ENCODE peak calls at places on chromosome 19, in four cellular contexts. B is K562, E is GM12878, L is HepG2. V is an unnamed sample.

GRCh38 chr19:44653977-44654784 is 10.5 kb downstream of the PVR start:
- DNase-seq in L (peak), B (peak), E (peak), V (peak)

GRCh38 chr19:7326105-7326877 is 22.4 kb upstream of the ARHGEF18 start:
- DNase-seq in L (peak), E (no peak), B (peak), V (peak)

GRCh38 chr19:4795400-4795799 is 3.9 kb downstream of the FEM1A start:
- DNase-seq in E (no peak), B (no peak), L (no peak), V (no peak)

GRCh38 chr19:41740415-41741243 is 14.7 kb upstream of the CEACAM6 start:
- DNase-seq in E (no peak), B (no peak), L (no peak), V (no peak)

GRCh38 chr19:15507068-15508034 is 974 bp upstream of the CYP4F22 start:
- DNase-seq in E (no peak), L (no peak), B (peak), V (no peak)

GRCh38 chr19:36113895-36114762 is 546 bp downstream of the POLR2I start:
- DNase-seq in B (peak), E (no peak), L (no peak), V (no peak)

GRCh38 chr19:38251564-38252051 is 4.6 kb downstream of the PPP1R14A start:
- DNase-seq in E (no peak), L (no peak), B (no peak), V (no peak)

GRCh38 chr19:1691589-1692290 is 39.3 kb upstream of the TCF3 start:
- DNase-seq in E (no peak), L (no peak), B (no peak), V (no peak)

GRCh38 chr19:31461814-31462539 is 112.7 kb upstream of the TSHZ3 start:
- DNase-seq in B (no peak), E (no peak), L (no peak), V (no peak)

GRCh38 chr19:33819875-33820781 is 23.5 kb downstream of the KCTD15 start:
- DNase-seq in L (peak), B (peak), E (no peak), V (no peak)

GRCh38 chr19:52557231-52557995 is 12.7 kb upstream of the ZNF701 start:
- DNase-seq in L (no peak), E (no peak), B (no peak), V (no peak)

GRCh38 chr19:30649934-30650614 is 277.9 kb downstream of the ZNF536 start:
- DNase-seq in L (peak), B (peak), E (peak), V (peak)

GRCh38 chr19:1261512-1261862 is 7.6 kb upstream of the CIRBP start:
- DNase-seq in L (no peak), E (no peak), B (no peak), V (no peak)

GRCh38 chr19:3494559-3494958 is 5.9 kb downstream of the DOHH start:
- DNase-seq in B (no peak), E (no peak), L (no peak), V (no peak)

GRCh38 chr19:8486661-8487136 is 15.7 kb downstream of the PRAM1 start:
- DNase-seq in L (no peak), E (no peak), B (no peak), V (no peak)

GRCh38 chr19:52095172-52096014 is at the start of gene ZNF841:
- DNase-seq in L (peak), B (peak), E (peak), V (peak)

GRCh38 chr19:46515879-46516350 is 20.2 kb upstream of the PNMA8B start:
- DNase-seq in E (no peak), L (peak), B (peak), V (peak)

GRCh38 chr19:2341247-2341705 is 12.8 kb downstream of the SPPL2B start:
- DNase-seq in B (peak), L (no peak), E (no peak), V (no peak)

GRCh38 chr19:5046339-5047039 is 77.6 kb downstream of the KDM4B start:
- DNase-seq in E (no peak), L (peak), B (no peak), V (peak)

GRCh38 chr19:31223805-31224534 is 125.3 kb downstream of the TSHZ3 start:
- DNase-seq in E (no peak), L (no peak), B (no peak), V (no peak)

GRCh38 chr19:35066691-35067563 is 25.4 kb downstream of the HPN start:
- DNase-seq in E (peak), L (peak), B (peak), V (peak)

GRCh38 chr19:46776927-46777911 is 11.2 kb downstream of the SLC1A5 start:
- DNase-seq in B (peak), E (no peak), L (no peak), V (peak)

GRCh38 chr19:28980236-28980868 is 232.6 kb downstream of the UQCRFS1 start:
- DNase-seq in L (no peak), E (no peak), B (no peak), V (no peak)

GRCh38 chr19:8396185-8396562 is 6.0 kb downstream of the RAB11B start:
- DNase-seq in L (no peak), E (no peak), B (no peak), V (no peak)

GRCh38 chr19:35135389-35135909 is 590 bp upstream of the LGI4 start:
- DNase-seq in E (no peak), B (peak), L (peak), V (peak)

GRCh38 chr19:52935434-52935833 is 12.2 kb upstream of the ZNF888 start:
- DNase-seq in E (no peak), L (no peak), B (no peak), V (no peak)

GRCh38 chr19:4366666-4367335 is 23.4 kb downstream of the MPND start:
- DNase-seq in E (no peak), B (no peak), L (no peak), V (no peak)

GRCh38 chr19:3494051-3494450 is 6.4 kb downstream of the DOHH start:
- DNase-seq in E (no peak), B (peak), L (no peak), V (peak)

GRCh38 chr19:51546650-51547396 is 15.4 kb upstream of the SIGLEC6 start:
- DNase-seq in B (peak), E (no peak), L (no peak), V (no peak)

GRCh38 chr19:42528354-42529247 is at the start of gene CEACAM1:
- DNase-seq in E (no peak), B (no peak), L (peak), V (no peak)

GRCh38 chr19:3642987-3643386 is 16.4 kb upstream of the CACTIN start:
- DNase-seq in L (no peak), E (no peak), B (peak), V (peak)

GRCh38 chr19:11538232-11539036 is at the start of gene CNN1:
- DNase-seq in B (peak), E (no peak), L (peak), V (no peak)

GRCh38 chr19:46731007-46731501 is 14.1 kb upstream of the PRKD2 start:
- DNase-seq in B (peak), E (no peak), L (no peak), V (no peak)

GRCh38 chr19:3065675-3066357 is 3.5 kb upstream of the TLE5 start:
- DNase-seq in L (peak), B (no peak), E (peak), V (no peak)

GRCh38 chr19:16628984-16629691 is 1.1 kb upstream of the MED26 start:
- DNase-seq in B (no peak), E (peak), L (no peak), V (no peak)

GRCh38 chr19:2577722-2578335 is 101.9 kb downstream of the GADD45B start:
- DNase-seq in E (no peak), B (no peak), L (no peak), V (no peak)

GRCh38 chr19:1471514-1472107 is 7.4 kb downstream of the C19orf25 start:
- DNase-seq in L (no peak), B (no peak), E (no peak), V (no peak)

GRCh38 chr19:18776288-18776594 is 14.9 kb downstream of the COMP start:
- DNase-seq in B (peak), L (no peak), E (no peak), V (no peak)
- TF ChIP-seq FOXK2 in B (no peak), L (no peak), E (no peak), V (no peak)

GRCh38 chr19:48244289-48244688 is 11.4 kb downstream of the CARD8 start:
- DNase-seq in E (no peak), B (no peak), L (no peak), V (no peak)
- TF ChIP-seq FOXK2 in E (no peak), B (no peak), L (no peak), V (no peak)

DNA sequence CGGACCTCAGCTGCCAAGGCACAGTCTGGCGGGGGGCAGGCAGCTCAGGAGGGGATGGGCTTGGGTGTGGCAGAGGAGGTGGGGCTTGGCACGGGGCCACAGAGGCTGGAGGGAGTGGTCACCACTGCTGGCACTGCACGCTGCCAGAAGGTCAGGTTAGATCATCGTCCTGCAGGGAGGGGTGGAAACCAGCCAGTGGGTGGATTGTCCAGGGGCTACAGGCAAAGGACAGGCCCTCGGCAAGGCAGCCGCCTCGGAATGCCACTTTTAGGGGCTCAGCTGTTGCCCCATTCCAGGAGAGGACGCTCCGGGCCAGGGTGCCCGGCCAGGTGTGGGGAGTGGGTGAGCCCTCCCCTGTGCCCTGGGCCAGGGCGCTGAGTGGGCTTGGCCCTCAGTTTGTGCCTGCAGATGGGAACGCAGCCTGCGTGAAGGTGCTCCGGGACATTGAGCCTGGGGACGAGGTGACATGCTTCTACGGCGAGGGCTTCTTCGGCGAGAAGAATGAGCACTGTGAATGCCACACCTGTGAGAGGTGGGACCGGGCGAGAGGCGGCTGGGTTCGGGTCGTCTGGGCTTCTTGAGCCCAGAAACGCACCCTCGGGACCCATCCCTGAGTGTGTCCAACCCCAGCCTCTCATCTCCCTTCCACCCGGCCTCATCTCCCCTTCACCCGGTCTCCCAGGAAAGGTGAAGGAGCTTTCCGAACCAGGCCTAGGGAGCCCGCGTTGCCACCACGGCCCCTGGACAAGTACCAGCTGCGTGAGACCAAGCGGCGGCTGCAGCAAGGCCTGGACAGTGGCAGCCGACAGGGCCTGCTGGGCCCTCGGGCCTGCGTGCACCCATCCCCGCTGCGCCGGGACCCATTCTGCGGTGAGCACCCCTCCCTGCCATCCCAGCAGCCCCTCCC is 6.4 kb downstream of the KMT5C start:
- DNase-seq in E (no peak), B (peak), L (no peak), V (no peak)
- TF ChIP-seq FOXK2 in E (no peak), B (no peak), L (no peak), V (no peak)

DNA sequence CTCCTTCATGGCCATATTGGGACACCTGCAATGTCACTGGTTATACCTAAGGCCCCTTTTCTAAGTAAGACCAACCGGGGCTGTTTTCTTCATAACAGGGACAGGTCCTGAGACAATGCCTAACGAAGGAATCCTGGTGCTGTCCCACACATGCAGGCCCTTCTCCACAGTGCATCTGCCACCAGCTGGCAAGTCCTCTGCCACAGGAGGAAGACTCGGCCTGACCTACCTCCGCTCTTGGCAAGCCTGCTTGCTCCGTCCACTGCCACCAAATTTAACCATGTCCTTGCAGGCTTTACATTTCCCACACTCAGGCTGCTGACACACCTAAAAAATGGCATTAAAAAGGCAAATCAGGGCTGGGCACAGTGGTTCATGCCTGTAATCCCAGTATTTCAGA is 31.8 kb upstream of the EIF3G start:
- DNase-seq in E (no peak), B (no peak), L (no peak), V (no peak)
- TF ChIP-seq FOXK2 in E (no peak), B (no peak), L (no peak), V (no peak)

DNA sequence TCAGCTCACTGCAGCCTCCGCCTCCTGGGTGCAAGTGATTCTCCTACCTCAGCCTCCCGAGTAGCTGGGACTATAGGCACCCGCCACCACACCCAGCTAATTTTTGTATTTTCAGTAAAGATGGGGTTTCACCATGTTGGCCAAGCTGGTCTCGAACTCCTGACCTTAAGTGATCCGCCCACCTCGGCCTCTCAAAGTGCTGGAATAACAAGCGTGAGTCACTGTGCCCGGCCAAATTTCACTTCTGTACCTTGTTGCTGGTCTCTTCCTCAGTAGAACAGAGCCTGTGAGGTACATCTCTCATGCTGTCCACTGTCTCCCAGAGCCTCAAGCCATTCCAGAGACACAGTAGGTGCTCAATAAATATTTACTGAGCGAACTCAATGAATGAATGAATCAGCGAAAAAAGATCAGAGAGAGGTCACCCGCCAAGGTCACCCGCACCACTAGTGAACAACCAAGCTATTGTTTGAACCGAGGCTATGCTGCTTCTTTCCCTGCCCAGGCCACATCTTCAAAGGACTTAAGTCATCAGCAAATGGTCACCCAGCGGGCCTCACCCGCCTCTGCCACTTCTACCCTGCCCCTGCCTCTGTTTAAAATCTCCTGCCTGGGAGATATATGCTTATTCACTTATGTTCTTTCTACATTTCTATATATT is 9.3 kb downstream of the TMEM143 start:
- DNase-seq in L (peak), E (no peak), B (peak), V (no peak)
- TF ChIP-seq FOXK2 in L (peak), E (no peak), B (no peak), V (no peak)

V was measured in HEK293T.